ENCODE peak calls at places on chromosomes 4 and X, in six cellular contexts. A is naive thymus-derived CD4-positive, alpha-beta T cell; O is aorta; E is HFF-Myc; I is Karpas-422; Z is pancreas. H is an unnamed sample.

GRCh38 chr4:15054546-15054945 is 52.3 kb downstream of the CPEB2 start:
- DNase-seq in A (no peak), O (no peak), E (no peak), I (no peak), Z (no peak), H (no peak)

GRCh38 chrX:52346462-52347165 is 22.2 kb upstream of the XAGE2 start:
- DNase-seq in A (no peak), O (no peak), E (no peak), I (no peak), Z (no peak), H (no peak)

GRCh38 chrX:128653524-128653923 is 601.3 kb upstream of the ACTRT1 start:
- DNase-seq in A (no peak), O (no peak), E (no peak), I (no peak), Z (no peak), H (no peak)

GRCh38 chr4:121582296-121582695 is 114.5 kb downstream of the ANXA5 start:
- DNase-seq in A (no peak), O (no peak), E (no peak), I (no peak), Z (no peak), H (no peak)

GRCh38 chrX:110938977-110939732 is 143.5 kb upstream of the CHRDL1 start:
- DNase-seq in A (no peak), O (no peak), E (no peak), I (no peak), Z (peak), H (no peak)

GRCh38 chrX:118761950-118762725 is 34.7 kb downstream of the IL13RA1 start:
- DNase-seq in A (no peak), O (no peak), E (no peak), I (no peak), Z (no peak), H (no peak)

GRCh38 chr4:39587881-39588280 is 50.8 kb downstream of the SMIM14 start:
- DNase-seq in A (no peak), O (no peak), E (no peak), I (no peak), Z (no peak), H (no peak)

GRCh38 chr4:25361253-25361652 is 15.8 kb upstream of the ANAPC4 start:
- DNase-seq in A (no peak), O (no peak), E (no peak), I (no peak), Z (no peak), H (no peak)

GRCh38 chrX:132636080-132636479 is 147.2 kb upstream of the MBNL3 start:
- DNase-seq in A (no peak), O (no peak), E (no peak), I (peak), Z (no peak), H (no peak)

GRCh38 chr4:110354460-110354859 is 121.5 kb upstream of the ENPEP start:
- DNase-seq in A (no peak), O (no peak), E (no peak), I (no peak), Z (no peak), H (no peak)

GRCh38 chr4:25938251-25939186 is 24.5 kb downstream of the SMIM20 start:
- DNase-seq in A (no peak), O (no peak), E (no peak), I (no peak), Z (no peak), H (peak)

GRCh38 chr4:6221851-6222760 is 21.8 kb upstream of the JAKMIP1 start:
- DNase-seq in A (no peak), O (no peak), E (no peak), I (no peak), Z (peak), H (peak)

GRCh38 chr4:602559-602942 is 22.8 kb upstream of the PDE6B start:
- DNase-seq in A (peak), O (no peak), E (no peak), I (peak), Z (peak), H (peak)

GRCh38 chr4:80521438-80521837 is 185.9 kb downstream of the CFAP299 start:
- DNase-seq in A (no peak), O (no peak), E (no peak), I (no peak), Z (no peak), H (peak)

GRCh38 chr4:149987330-149987751 is 90.9 kb upstream of the DCLK2 start:
- DNase-seq in A (no peak), O (no peak), E (no peak), I (no peak), Z (no peak), H (no peak)

GRCh38 chr4:125115476-125115875 is 199.3 kb upstream of the FAT4 start:
- DNase-seq in A (no peak), O (no peak), E (no peak), I (peak), Z (no peak), H (no peak)

GRCh38 chr4:24778427-24779225 is 16.7 kb upstream of the SOD3 start:
- DNase-seq in A (no peak), O (peak), E (peak), I (no peak), Z (no peak), H (no peak)

GRCh38 chrX:153366878-153367538 is 33.1 kb downstream of the ZNF275 start:
- DNase-seq in A (no peak), O (no peak), E (no peak), I (no peak), Z (no peak), H (no peak)

GRCh38 chr4:148795156-148795864 is 353.1 kb upstream of the NR3C2 start:
- DNase-seq in A (no peak), O (no peak), E (no peak), I (no peak), Z (peak), H (no peak)

GRCh38 chr4:17164656-17165055 is 266.2 kb upstream of the LDB2 start:
- DNase-seq in A (no peak), O (no peak), E (no peak), I (no peak), Z (no peak), H (no peak)

GRCh38 chrX:144275826-144276225 is 392.0 kb downstream of the UBE2NL start:
- DNase-seq in A (no peak), O (no peak), E (no peak), I (no peak), Z (no peak), H (no peak)

GRCh38 chrX:17697191-17697590 is 40.1 kb upstream of the SCML1 start:
- DNase-seq in A (peak), O (no peak), E (no peak), I (no peak), Z (no peak), H (no peak)

GRCh38 chrX:97021680-97022079 is 138.0 kb downstream of the RPA4 start:
- DNase-seq in A (no peak), O (no peak), E (no peak), I (no peak), Z (no peak), H (no peak)

GRCh38 chr4:24794916-24795665 is at the start of gene SOD3:
- DNase-seq in A (no peak), O (peak), E (no peak), I (no peak), Z (peak), H (no peak)

GRCh38 chrX:54045563-54046228 is 1.4 kb upstream of the PHF8 start:
- DNase-seq in A (no peak), O (no peak), E (no peak), I (no peak), Z (no peak), H (no peak)

GRCh38 chr4:150078996-150079581 is 844 bp downstream of the DCLK2 start:
- DNase-seq in A (no peak), O (peak), E (no peak), I (no peak), Z (peak), H (peak)

GRCh38 chrX:70635669-70636068 is 191.0 kb downstream of the DLG3 start:
- DNase-seq in A (no peak), O (no peak), E (no peak), I (no peak), Z (no peak), H (no peak)

GRCh38 chr4:10320130-10320529 is 137.1 kb downstream of the ZNF518B start:
- DNase-seq in A (no peak), O (no peak), E (no peak), I (no peak), Z (no peak), H (no peak)

GRCh38 chr4:154184238-154184637 is 307.4 kb downstream of the DCHS2 start:
- DNase-seq in A (no peak), O (no peak), E (no peak), I (no peak), Z (no peak), H (no peak)

GRCh38 chr4:169345207-169345788 is 74.5 kb upstream of the SH3RF1 start:
- DNase-seq in A (no peak), O (no peak), E (peak), I (no peak), Z (no peak), H (no peak)

GRCh38 chr4:13386405-13387107 is 97.6 kb downstream of the RAB28 start:
- DNase-seq in A (no peak), O (no peak), E (no peak), I (no peak), Z (no peak), H (peak)

GRCh38 chrX:21657318-21658151 is 595 bp downstream of the KLHL34 start:
- DNase-seq in A (peak), O (peak), E (no peak), I (no peak), Z (no peak), H (peak)
- H3K4me3 ChIP-seq in A (peak), O (no peak), E (no peak), I (no peak), Z (peak), H (no peak)

DNA sequence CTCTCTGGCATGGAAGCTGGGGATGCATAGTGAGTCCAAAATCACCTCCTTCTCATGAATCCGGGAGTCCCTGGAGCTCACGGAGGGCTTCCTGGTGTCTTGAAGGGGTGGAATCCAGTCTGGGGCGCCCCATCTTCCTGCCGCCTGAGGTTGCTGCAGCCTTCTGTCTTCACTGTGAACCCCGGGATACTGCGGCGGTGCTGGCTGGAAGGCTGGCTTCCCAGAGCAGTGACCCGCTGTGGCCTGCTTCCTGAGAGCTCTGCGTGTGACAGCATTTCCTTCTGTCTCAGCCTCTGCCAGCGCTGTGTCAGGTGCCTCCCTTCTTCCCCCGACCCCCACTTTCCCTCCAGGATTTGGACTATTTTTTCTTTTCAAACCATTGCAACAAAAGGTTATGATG is 98.8 kb upstream of the STOX2 start:
- DNase-seq in A (no peak), O (no peak), E (no peak), I (no peak), Z (no peak), H (no peak)
- H3K4me3 ChIP-seq in A (no peak), O (no peak), E (no peak), I (no peak), Z (no peak), H (no peak)

GRCh38 chr4:84582988-84583870 is at the start of gene CDS1:
- DNase-seq in A (no peak), O (peak), E (no peak), I (no peak), Z (peak), H (peak)

GRCh38 chr4:84579410-84579791 is 3.5 kb upstream of the CDS1 start:
- DNase-seq in A (no peak), O (no peak), E (no peak), I (no peak), Z (no peak), H (no peak)

GRCh38 chr4:84583871-84584373 is 995 bp downstream of the CDS1 start:
- DNase-seq in A (peak), O (no peak), E (no peak), I (no peak), Z (no peak), H (no peak)

GRCh38 chr4:84585276-84585675 is 2.3 kb downstream of the CDS1 start:
- DNase-seq in A (no peak), O (no peak), E (no peak), I (no peak), Z (no peak), H (no peak)

DNA sequence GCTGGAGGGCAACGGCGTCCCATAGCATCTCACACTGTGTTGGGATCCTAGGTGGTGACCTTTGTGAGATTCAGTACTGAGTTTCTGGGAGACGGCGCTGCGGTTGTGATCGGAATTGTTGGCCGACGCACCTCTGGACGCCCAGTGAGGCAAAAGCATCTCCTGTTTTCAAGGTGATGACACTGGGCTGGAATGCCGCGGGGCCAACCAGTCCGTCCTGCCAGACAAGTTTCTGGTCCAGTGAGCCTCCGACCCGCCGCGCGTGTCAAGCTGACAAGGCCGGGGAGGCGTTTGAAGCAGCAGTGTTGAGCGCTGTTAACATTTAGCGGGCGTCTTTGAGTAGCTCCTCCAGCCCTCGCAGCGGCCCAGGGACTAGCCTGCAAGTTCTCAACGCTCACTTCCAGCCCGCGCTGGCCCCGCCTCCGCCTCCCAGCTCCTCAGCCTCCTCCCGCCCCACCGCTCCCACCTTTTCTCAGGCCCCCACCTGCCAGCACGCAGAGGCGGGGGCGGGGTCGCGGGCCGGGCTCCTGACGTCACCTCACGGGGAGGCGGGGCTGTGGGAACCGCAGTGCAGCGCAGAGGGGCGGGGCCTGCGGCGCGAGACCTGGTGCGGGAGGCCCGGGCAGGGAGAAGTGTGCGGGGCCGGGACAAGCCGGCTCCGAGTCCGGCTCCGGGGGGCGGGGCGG is 482 bp upstream of the CDS1 start:
- DNase-seq in A (peak), O (peak), E (no peak), I (no peak), Z (peak), H (peak)
- H3K4me3 ChIP-seq in A (peak), O (peak), E (peak), I (no peak), Z (peak), H (peak)

GRCh38 chrX:47232197-47232802 is 509 bp upstream of the USP11 start:
- DNase-seq in A (no peak), O (no peak), E (no peak), I (peak), Z (no peak), H (peak)

GRCh38 chrX:47235691-47236103 is 2.9 kb downstream of the USP11 start:
- DNase-seq in A (no peak), O (no peak), E (no peak), I (no peak), Z (no peak), H (no peak)

GRCh38 chrX:47232803-47233332 is at the start of gene USP11:
- DNase-seq in A (peak), O (no peak), E (no peak), I (peak), Z (peak), H (peak)

GRCh38 chrX:47233333-47234113 is 714 bp downstream of the USP11 start:
- DNase-seq in A (peak), O (peak), E (peak), I (peak), Z (peak), H (peak)

GRCh38 chrX:47234583-47234982 is 1.8 kb downstream of the USP11 start:
- DNase-seq in A (no peak), O (no peak), E (no peak), I (peak), Z (no peak), H (no peak)
- H3K4me3 ChIP-seq in A (peak), O (no peak), E (peak), I (peak), Z (peak), H (peak)

GRCh38 chrX:40101430-40101802 is 3.7 kb upstream of the BCOR start:
- DNase-seq in A (no peak), O (no peak), E (no peak), I (no peak), Z (no peak), H (no peak)
- H3K4me3 ChIP-seq in A (no peak), O (no peak), E (no peak), I (peak), Z (no peak), H (no peak)